ENCODE peak calls at places on chromosomes 3 and 15, in eight cellular contexts. One of them, this sample, is unnamed.

GRCh38 chr15:89018235-89018634 is 70.0 kb upstream of the ABHD2 start:
- DNase-seq in fibroblast of lung: peak
- DNase-seq in activated CD4-positive, alpha-beta T cell treated with anti-CD3 and anti-CD28 coated beads, Interleukin-2, amount 10 ng/mL, durations not matched to agents 7 days and 5 days: no peak
- DNase-seq in Daoy: no peak
- DNase-seq in neural crest cell: no peak
- DNase-seq in tibial nerve: peak
- DNase-seq in NCI-H345: no peak
- DNase-seq in stimulated activated CD4-positive, alpha-beta T cell treated with anti-CD3 and anti-CD28 coated beads, Interleukin-2, amount 100 ng/mL, for 24 hours: no peak
- DNase-seq in this sample: no peak

GRCh38 chr3:71563827-71564226 is 19.7 kb downstream of the FOXP1 start:
- DNase-seq in fibroblast of lung: no peak
- DNase-seq in activated CD4-positive, alpha-beta T cell treated with anti-CD3 and anti-CD28 coated beads, Interleukin-2, amount 10 ng/mL, durations not matched to agents 7 days and 5 days: no peak
- DNase-seq in Daoy: no peak
- DNase-seq in neural crest cell: no peak
- DNase-seq in tibial nerve: no peak
- DNase-seq in NCI-H345: no peak
- DNase-seq in stimulated activated CD4-positive, alpha-beta T cell treated with anti-CD3 and anti-CD28 coated beads, Interleukin-2, amount 100 ng/mL, for 24 hours: no peak
- DNase-seq in this sample: no peak

GRCh38 chr3:113111308-113111707 is 100.0 kb upstream of the BOC start:
- DNase-seq in fibroblast of lung: peak
- DNase-seq in activated CD4-positive, alpha-beta T cell treated with anti-CD3 and anti-CD28 coated beads, Interleukin-2, amount 10 ng/mL, durations not matched to agents 7 days and 5 days: peak
- DNase-seq in Daoy: no peak
- DNase-seq in neural crest cell: no peak
- DNase-seq in tibial nerve: no peak
- DNase-seq in NCI-H345: no peak
- DNase-seq in stimulated activated CD4-positive, alpha-beta T cell treated with anti-CD3 and anti-CD28 coated beads, Interleukin-2, amount 100 ng/mL, for 24 hours: peak
- DNase-seq in this sample: no peak

GRCh38 chr15:59688383-59688887 is 685 bp downstream of the BNIP2 start:
- DNase-seq in fibroblast of lung: peak
- DNase-seq in activated CD4-positive, alpha-beta T cell treated with anti-CD3 and anti-CD28 coated beads, Interleukin-2, amount 10 ng/mL, durations not matched to agents 7 days and 5 days: peak
- DNase-seq in Daoy: no peak
- DNase-seq in neural crest cell: no peak
- DNase-seq in tibial nerve: no peak
- DNase-seq in NCI-H345: no peak
- DNase-seq in stimulated activated CD4-positive, alpha-beta T cell treated with anti-CD3 and anti-CD28 coated beads, Interleukin-2, amount 100 ng/mL, for 24 hours: no peak
- DNase-seq in this sample: no peak

GRCh38 chr15:91909111-91909510 is 55.6 kb downstream of the SLCO3A1 start:
- DNase-seq in fibroblast of lung: no peak
- DNase-seq in activated CD4-positive, alpha-beta T cell treated with anti-CD3 and anti-CD28 coated beads, Interleukin-2, amount 10 ng/mL, durations not matched to agents 7 days and 5 days: no peak
- DNase-seq in Daoy: no peak
- DNase-seq in neural crest cell: no peak
- DNase-seq in tibial nerve: no peak
- DNase-seq in NCI-H345: no peak
- DNase-seq in stimulated activated CD4-positive, alpha-beta T cell treated with anti-CD3 and anti-CD28 coated beads, Interleukin-2, amount 100 ng/mL, for 24 hours: no peak
- DNase-seq in this sample: no peak

GRCh38 chr3:9392041-9392440 is 5.4 kb upstream of the SETD5 start:
- DNase-seq in fibroblast of lung: no peak
- DNase-seq in activated CD4-positive, alpha-beta T cell treated with anti-CD3 and anti-CD28 coated beads, Interleukin-2, amount 10 ng/mL, durations not matched to agents 7 days and 5 days: no peak
- DNase-seq in Daoy: no peak
- DNase-seq in neural crest cell: no peak
- DNase-seq in tibial nerve: no peak
- DNase-seq in NCI-H345: no peak
- DNase-seq in stimulated activated CD4-positive, alpha-beta T cell treated with anti-CD3 and anti-CD28 coated beads, Interleukin-2, amount 100 ng/mL, for 24 hours: no peak
- DNase-seq in this sample: no peak

GRCh38 chr3:42264399-42265058 is 1.5 kb downstream of the CCK start:
- DNase-seq in fibroblast of lung: peak
- DNase-seq in activated CD4-positive, alpha-beta T cell treated with anti-CD3 and anti-CD28 coated beads, Interleukin-2, amount 10 ng/mL, durations not matched to agents 7 days and 5 days: no peak
- DNase-seq in Daoy: peak
- DNase-seq in neural crest cell: no peak
- DNase-seq in tibial nerve: no peak
- DNase-seq in NCI-H345: no peak
- DNase-seq in stimulated activated CD4-positive, alpha-beta T cell treated with anti-CD3 and anti-CD28 coated beads, Interleukin-2, amount 100 ng/mL, for 24 hours: peak
- DNase-seq in this sample: peak

GRCh38 chr15:78220713-78221112 is 13.7 kb downstream of the ACSBG1 start:
- DNase-seq in fibroblast of lung: no peak
- DNase-seq in activated CD4-positive, alpha-beta T cell treated with anti-CD3 and anti-CD28 coated beads, Interleukin-2, amount 10 ng/mL, durations not matched to agents 7 days and 5 days: no peak
- DNase-seq in Daoy: no peak
- DNase-seq in neural crest cell: no peak
- DNase-seq in tibial nerve: no peak
- DNase-seq in NCI-H345: no peak
- DNase-seq in stimulated activated CD4-positive, alpha-beta T cell treated with anti-CD3 and anti-CD28 coated beads, Interleukin-2, amount 100 ng/mL, for 24 hours: no peak
- DNase-seq in this sample: no peak

GRCh38 chr3:122960652-122961051 is 66.9 kb downstream of the SEMA5B start:
- DNase-seq in fibroblast of lung: no peak
- DNase-seq in activated CD4-positive, alpha-beta T cell treated with anti-CD3 and anti-CD28 coated beads, Interleukin-2, amount 10 ng/mL, durations not matched to agents 7 days and 5 days: no peak
- DNase-seq in Daoy: no peak
- DNase-seq in neural crest cell: no peak
- DNase-seq in tibial nerve: no peak
- DNase-seq in NCI-H345: no peak
- DNase-seq in stimulated activated CD4-positive, alpha-beta T cell treated with anti-CD3 and anti-CD28 coated beads, Interleukin-2, amount 100 ng/mL, for 24 hours: no peak
- DNase-seq in this sample: no peak

GRCh38 chr3:114319453-114319852 is 25.6 kb downstream of the TIGIT start:
- DNase-seq in fibroblast of lung: peak
- DNase-seq in activated CD4-positive, alpha-beta T cell treated with anti-CD3 and anti-CD28 coated beads, Interleukin-2, amount 10 ng/mL, durations not matched to agents 7 days and 5 days: no peak
- DNase-seq in Daoy: peak
- DNase-seq in neural crest cell: no peak
- DNase-seq in tibial nerve: no peak
- DNase-seq in NCI-H345: peak
- DNase-seq in stimulated activated CD4-positive, alpha-beta T cell treated with anti-CD3 and anti-CD28 coated beads, Interleukin-2, amount 100 ng/mL, for 24 hours: no peak
- DNase-seq in this sample: peak

GRCh38 chr15:72961326-72961725 is 90.9 kb upstream of the NEO1 start:
- DNase-seq in fibroblast of lung: no peak
- DNase-seq in activated CD4-positive, alpha-beta T cell treated with anti-CD3 and anti-CD28 coated beads, Interleukin-2, amount 10 ng/mL, durations not matched to agents 7 days and 5 days: no peak
- DNase-seq in Daoy: no peak
- DNase-seq in neural crest cell: no peak
- DNase-seq in tibial nerve: no peak
- DNase-seq in NCI-H345: no peak
- DNase-seq in stimulated activated CD4-positive, alpha-beta T cell treated with anti-CD3 and anti-CD28 coated beads, Interleukin-2, amount 100 ng/mL, for 24 hours: no peak
- DNase-seq in this sample: no peak

GRCh38 chr3:189133768-189134167 is 38.0 kb upstream of the TPRG1 start:
- DNase-seq in fibroblast of lung: no peak
- DNase-seq in activated CD4-positive, alpha-beta T cell treated with anti-CD3 and anti-CD28 coated beads, Interleukin-2, amount 10 ng/mL, durations not matched to agents 7 days and 5 days: no peak
- DNase-seq in Daoy: no peak
- DNase-seq in neural crest cell: no peak
- DNase-seq in tibial nerve: no peak
- DNase-seq in NCI-H345: no peak
- DNase-seq in stimulated activated CD4-positive, alpha-beta T cell treated with anti-CD3 and anti-CD28 coated beads, Interleukin-2, amount 100 ng/mL, for 24 hours: no peak
- DNase-seq in this sample: no peak

GRCh38 chr3:29827756-29828155 is 546.9 kb downstream of the RBMS3 start:
- DNase-seq in fibroblast of lung: peak
- DNase-seq in activated CD4-positive, alpha-beta T cell treated with anti-CD3 and anti-CD28 coated beads, Interleukin-2, amount 10 ng/mL, durations not matched to agents 7 days and 5 days: no peak
- DNase-seq in Daoy: no peak
- DNase-seq in neural crest cell: no peak
- DNase-seq in tibial nerve: no peak
- DNase-seq in NCI-H345: no peak
- DNase-seq in stimulated activated CD4-positive, alpha-beta T cell treated with anti-CD3 and anti-CD28 coated beads, Interleukin-2, amount 100 ng/mL, for 24 hours: no peak
- DNase-seq in this sample: no peak

GRCh38 chr3:67649681-67650080 is 4.7 kb downstream of the SUCLG2 start:
- DNase-seq in fibroblast of lung: no peak
- DNase-seq in activated CD4-positive, alpha-beta T cell treated with anti-CD3 and anti-CD28 coated beads, Interleukin-2, amount 10 ng/mL, durations not matched to agents 7 days and 5 days: no peak
- DNase-seq in Daoy: no peak
- DNase-seq in neural crest cell: no peak
- DNase-seq in tibial nerve: no peak
- DNase-seq in NCI-H345: no peak
- DNase-seq in stimulated activated CD4-positive, alpha-beta T cell treated with anti-CD3 and anti-CD28 coated beads, Interleukin-2, amount 100 ng/mL, for 24 hours: no peak
- DNase-seq in this sample: no peak

GRCh38 chr3:112539825-112540517 is 21.8 kb downstream of the ATG3 start:
- DNase-seq in fibroblast of lung: no peak
- DNase-seq in activated CD4-positive, alpha-beta T cell treated with anti-CD3 and anti-CD28 coated beads, Interleukin-2, amount 10 ng/mL, durations not matched to agents 7 days and 5 days: no peak
- DNase-seq in Daoy: no peak
- DNase-seq in neural crest cell: no peak
- DNase-seq in tibial nerve: no peak
- DNase-seq in NCI-H345: no peak
- DNase-seq in stimulated activated CD4-positive, alpha-beta T cell treated with anti-CD3 and anti-CD28 coated beads, Interleukin-2, amount 100 ng/mL, for 24 hours: no peak
- DNase-seq in this sample: no peak